ENCODE peak calls at places on chromosomes 2 and 18, in five cellular contexts. S is neural crest cell, V is fibroblast of pulmonary artery, C is AG08396, D is T-helper 9 cell. B is an unnamed sample.

GRCh38 chr2:201858781-201859180 is 52.4 kb downstream of the CDK15 start:
- DNase-seq in D (no peak), S (peak; percentile 45), C (no peak), V (no peak), B (no peak)

GRCh38 chr18:30457156-30457555 is 585.4 kb downstream of the DSC3 start:
- DNase-seq in S (no peak), C (no peak), D (no peak), V (no peak), B (no peak)

GRCh38 chr2:119012345-119013301 is 70.6 kb downstream of the MARCO start:
- DNase-seq in D (no peak), V (no peak), C (no peak), S (no peak), B (no peak)

GRCh38 chr2:39851251-39851650 is 72.2 kb upstream of the THUMPD2 start:
- DNase-seq in C (no peak), V (no peak), D (no peak), S (no peak), B (no peak)

GRCh38 chr2:38499921-38500634 is 102.7 kb downstream of the HNRNPLL start:
- DNase-seq in S (no peak), V (no peak), C (no peak), D (no peak), B (no peak)

GRCh38 chr2:16666453-16666801 is 793 bp upstream of the CYRIA start:
- DNase-seq in V (peak; percentile 90), S (no peak), D (no peak), C (no peak), B (no peak)

GRCh38 chr2:238720232-238720672 is 127.6 kb upstream of the TWIST2 start:
- DNase-seq in D (peak; percentile 14), V (peak; percentile 36), C (peak; percentile 70), S (peak; percentile 52), B (no peak)

GRCh38 chr2:98911376-98912154 is 24.5 kb downstream of the CRACDL start:
- DNase-seq in V (peak; percentile 46), S (no peak), C (no peak), D (no peak), B (no peak)

GRCh38 chr18:63440219-63440618 is 17.9 kb upstream of the VPS4B start:
- DNase-seq in D (no peak), S (no peak), C (peak; percentile 56), V (peak; percentile 8), B (no peak)

GRCh38 chr18:63320690-63321265 is 1.2 kb upstream of the BCL2 start:
- DNase-seq in S (peak; percentile 18), C (no peak), D (peak; percentile 21), V (no peak), B (no peak)

GRCh38 chr18:48497863-48498262 is 41.0 kb upstream of the CTIF start:
- DNase-seq in V (no peak), C (no peak), S (no peak), D (no peak), B (no peak)

GRCh38 chr2:58973831-58974281 is 732.7 kb upstream of the FANCL start:
- DNase-seq in V (no peak), C (no peak), S (no peak), D (no peak), B (no peak)

GRCh38 chr2:62265116-62265515 is 69.2 kb downstream of the B3GNT2 start:
- DNase-seq in D (no peak), V (no peak), S (no peak), C (no peak), B (no peak)

GRCh38 chr2:19474128-19474527 is 115.7 kb upstream of the OSR1 start:
- DNase-seq in S (no peak), V (peak; percentile 22), C (peak; percentile 4), D (peak; percentile 45), B (no peak)

GRCh38 chr2:4381049-4381448 is 677.7 kb downstream of the DCDC2C start:
- DNase-seq in D (no peak), C (no peak), S (no peak), V (no peak), B (no peak)

GRCh38 chr2:112582314-112582746 is 2.1 kb upstream of the CHCHD5 start:
- DNase-seq in D (no peak), C (peak; percentile 18), S (no peak), V (peak; percentile 78), B (peak; percentile 21)

GRCh38 chr2:83291083-83291482 is 1168.0 kb downstream of the SUCLG1 start:
- DNase-seq in C (no peak), D (no peak), V (no peak), S (no peak), B (no peak)

GRCh38 chr2:73415906-73416305 is 30.3 kb downstream of the ALMS1 start:
- DNase-seq in D (no peak), S (no peak), V (no peak), C (peak; percentile 4), B (no peak)